ENCODE peak calls at places on chromosomes 11 and 22, in nine cellular contexts. G is right atrium auricular region, B is left lung, P is adipocyte, I is lower lobe of right lung, H is fibroblast of mammary gland, L is pancreas, A is adrenal gland, J is kidney. Y is an unnamed sample.

GRCh38 chr11:131481317-131481716 is 110.9 kb downstream of the NTM start:
- DNase-seq in B (no peak), H (no peak), J (no peak), I (no peak), A (no peak), P (no peak), L (no peak), G (no peak), Y (no peak)

GRCh38 chr22:42272431-42273004 is 2.1 kb upstream of the TCF20 start:
- DNase-seq in B (no peak), A (no peak), H (no peak), I (no peak), G (no peak), J (peak; percentile 45), L (no peak), P (no peak), Y (no peak)

GRCh38 chr11:117901601-117902000 is 25.1 kb upstream of the FXYD6 start:
- DNase-seq in B (peak; percentile 28), P (no peak), A (no peak), J (no peak), G (no peak), H (no peak), L (no peak), I (no peak), Y (no peak)

GRCh38 chr22:36364255-36365019 is 23.3 kb downstream of the MYH9 start:
- DNase-seq in G (no peak), I (no peak), L (no peak), B (no peak), J (peak; percentile 59), H (peak; percentile 72), P (no peak), A (no peak), Y (no peak)

GRCh38 chr11:72511393-72512047 is 77.2 kb upstream of the CLPB start:
- DNase-seq in H (no peak), B (no peak), L (no peak), J (no peak), I (no peak), A (no peak), G (no peak), P (no peak), Y (peak; percentile 89)

GRCh38 chr22:45932066-45932465 is 44.9 kb downstream of the WNT7B start:
- DNase-seq in H (peak; percentile 17), J (no peak), L (no peak), I (no peak), G (no peak), P (peak; percentile 24), B (no peak), A (no peak), Y (peak; percentile 32)

GRCh38 chr11:77402218-77402556 is 71.7 kb downstream of the PAK1 start:
- DNase-seq in I (no peak), A (no peak), L (no peak), J (no peak), P (no peak), H (no peak), G (no peak), B (no peak), Y (no peak)

GRCh38 chr11:44279483-44279882 is 30.5 kb downstream of the ALX4 start:
- DNase-seq in B (no peak), L (no peak), A (no peak), I (no peak), G (no peak), J (no peak), H (no peak), P (no peak), Y (no peak)

GRCh38 chr11:114197799-114198500 is 98.2 kb upstream of the NNMT start:
- DNase-seq in B (peak; percentile 78), H (peak; percentile 100), P (peak; percentile 96), G (peak; percentile 90), J (peak; percentile 87), I (peak; percentile 83), A (peak; percentile 92), L (peak; percentile 79), Y (peak; percentile 86)

GRCh38 chr22:37483050-37483449 is 3.1 kb downstream of the MFNG start:
- DNase-seq in G (no peak), J (no peak), A (no peak), B (no peak), I (no peak), P (no peak), L (peak; percentile 52), H (no peak), Y (no peak)

GRCh38 chr11:116960916-116961315 is 123.5 kb upstream of the APOA1 start:
- DNase-seq in I (no peak), P (peak; percentile 72), L (no peak), B (no peak), G (no peak), J (no peak), H (peak; percentile 69), A (no peak), Y (peak; percentile 56)

GRCh38 chr11:57675176-57675941 is 7.4 kb downstream of the ZDHHC5 start:
- DNase-seq in P (no peak), A (no peak), G (no peak), H (no peak), L (no peak), J (no peak), B (no peak), I (no peak), Y (no peak)

GRCh38 chr11:6260207-6260726 is 629 bp downstream of the CCKBR start:
- DNase-seq in J (no peak), I (no peak), B (no peak), L (no peak), A (no peak), G (no peak), H (no peak), P (no peak), Y (no peak)

GRCh38 chr11:35088226-35088625 is 50.7 kb upstream of the CD44 start:
- DNase-seq in B (no peak), A (no peak), L (no peak), P (no peak), J (no peak), I (no peak), H (no peak), G (no peak), Y (no peak)
- H3K4me3 ChIP-seq in B (no peak overlapping the region), A (no peak overlapping the region), L (no peak overlapping the region), P (no peak overlapping the region), J (no peak overlapping the region), I (no peak overlapping the region), H (no peak overlapping the region), G (no peak overlapping the region), Y (no peak overlapping the region)

GRCh38 chr11:12411395-12411794 is 34.0 kb downstream of the PARVA start:
- DNase-seq in G (no peak), P (no peak), B (no peak), H (no peak), J (no peak), L (no peak), A (no peak), I (no peak), Y (no peak)

GRCh38 chr11:12411806-12412727 is 34.7 kb downstream of the PARVA start:
- DNase-seq in G (no peak), L (no peak), P (peak; percentile 89), I (peak; percentile 49), J (peak; percentile 79), B (no peak), A (peak; percentile 45), H (peak; percentile 89), Y (peak; percentile 95)

GRCh38 chr11:12414641-12415040 is 37.3 kb downstream of the PARVA start:
- DNase-seq in L (no peak), I (no peak), G (no peak), P (no peak), B (no peak), A (no peak), H (no peak), J (no peak), Y (no peak)

GRCh38 chr11:12415567-12415966 is 38.2 kb downstream of the PARVA start:
- DNase-seq in L (no peak), A (no peak), B (no peak), H (no peak), I (no peak), G (no peak), J (no peak), P (no peak), Y (no peak)

GRCh38 chr11:12413141-12414055 is 36.0 kb downstream of the PARVA start:
- DNase-seq in L (no peak), H (no peak), G (no peak), B (no peak), J (no peak), I (no peak), A (no peak), P (peak; percentile 35), Y (peak; percentile 35)
- H3K4me3 ChIP-seq in L (no peak overlapping the region), H (no peak overlapping the region), G (no peak overlapping the region), B (no peak overlapping the region), J (no peak overlapping the region), I (no peak overlapping the region), A (no peak overlapping the region), P (peak overlapping the region; percentile 40), Y (no peak overlapping the region)

GRCh38 chr11:104759464-104759863 is 138.8 kb downstream of the CASP12 start:
- DNase-seq in J (no peak), H (no peak), I (no peak), P (no peak), A (no peak), B (no peak), L (no peak), G (no peak), Y (no peak)

GRCh38 chr11:104765401-104765800 is 132.9 kb downstream of the CASP12 start:
- DNase-seq in J (no peak), B (no peak), H (peak; percentile 19), I (no peak), A (no peak), P (no peak), L (no peak), G (no peak), Y (peak; percentile 4)

GRCh38 chr11:104761511-104761910 is 136.7 kb downstream of the CASP12 start:
- DNase-seq in P (no peak), G (no peak), H (no peak), A (no peak), B (no peak), I (no peak), L (no peak), J (no peak), Y (no peak)

GRCh38 chr11:104763930-104764717 is 134.1 kb downstream of the CASP12 start:
- DNase-seq in H (no peak), J (no peak), A (no peak), P (no peak), L (no peak), I (no peak), B (no peak), G (no peak), Y (no peak)

GRCh38 chr11:104764718-104765045 is 133.6 kb downstream of the CASP12 start:
- DNase-seq in P (no peak), L (no peak), A (no peak), J (no peak), I (no peak), H (no peak), G (no peak), B (no peak), Y (no peak)
- H3K4me3 ChIP-seq in P (no peak overlapping the region), L (no peak overlapping the region), A (no peak overlapping the region), J (no peak overlapping the region), I (no peak overlapping the region), H (no peak overlapping the region), G (no peak overlapping the region), B (no peak overlapping the region), Y (no peak overlapping the region)

DNA sequence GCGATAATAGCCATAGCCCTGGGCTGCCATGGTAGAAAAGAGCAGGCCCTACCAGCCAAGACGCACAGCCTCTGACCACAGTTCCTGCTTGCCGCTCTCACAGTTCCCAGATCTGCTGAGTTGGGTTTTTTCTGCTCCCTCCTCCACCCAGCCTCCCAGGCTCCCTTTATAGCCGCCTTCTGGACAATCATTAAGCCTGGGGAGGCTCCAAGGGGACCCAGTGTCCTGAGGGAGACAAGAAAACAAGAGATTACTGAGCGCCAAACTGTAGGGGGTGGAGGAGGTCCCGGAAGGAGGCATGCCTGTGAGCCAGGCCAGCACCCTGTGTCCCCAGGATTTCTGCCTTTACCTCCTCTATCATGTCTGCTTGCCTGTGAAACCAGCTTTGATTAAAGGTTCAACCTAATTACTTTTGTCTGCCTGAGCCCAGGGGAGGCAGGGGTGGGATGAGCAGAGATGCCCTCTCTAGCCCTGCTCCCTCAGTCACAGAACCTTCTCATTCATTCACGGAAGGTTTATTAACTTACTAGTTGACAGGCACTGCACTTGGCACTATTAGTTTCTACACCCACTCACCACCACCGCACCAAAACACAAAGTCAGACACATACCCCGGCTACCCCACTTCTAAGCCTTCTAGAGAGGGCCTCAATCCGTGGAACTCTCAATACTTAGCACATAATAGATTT is 1.2 kb downstream of the SLC37A4 start:
- DNase-seq in P (no peak), I (no peak), L (peak; percentile 84), B (peak; percentile 50), G (no peak), A (no peak), H (no peak), J (peak; percentile 83), Y (no peak)
- H3K4me3 ChIP-seq in P (peak overlapping the region; percentile 92), I (peak overlapping the region; percentile 97), L (peak overlapping the region; percentile 62), B (peak overlapping the region; percentile 78), G (peak overlapping the region; percentile 78), A (no peak overlapping the region), H (peak overlapping the region; percentile 69), J (peak overlapping the region; percentile 78), Y (peak overlapping the region; percentile 90)

Y was measured in fibroblast of the aortic adventitia.